ENCODE peak calls at places on chromosomes 16 and 17, in six cellular contexts. N is B cell, M is Calu3, S is ascending aorta, P is omental fat pad, H is tibial nerve. X is an unnamed sample.
A peak's percentile ranks its signal among the peaks of the same experiment; 100 is the strongest.

GRCh38 chr16:51245306-51245705 is 94.2 kb upstream of the SALL1 start:
- DNase-seq in N (no peak), M (no peak), S (no peak), P (no peak), H (no peak), X (no peak)

GRCh38 chr17:82892869-82893565 is 53.2 kb upstream of the ZNF750 start:
- DNase-seq in N (peak; percentile 61), M (no peak), S (no peak), P (no peak), H (no peak), X (peak; percentile 76)

GRCh38 chr17:2700491-2701141 is 10.9 kb downstream of the CLUH start:
- DNase-seq in N (no peak), M (no peak), S (no peak), P (no peak), H (peak; percentile 7), X (no peak)

GRCh38 chr16:11232852-11233726 is 22.9 kb downstream of the SOCS1 start:
- DNase-seq in N (peak; percentile 76), M (no peak), S (no peak), P (no peak), H (no peak), X (peak; percentile 65)

GRCh38 chr16:68423771-68424170 is 24.5 kb downstream of the SMPD3 start:
- DNase-seq in N (no peak), M (no peak), S (no peak), P (no peak), H (no peak), X (no peak)

GRCh38 chr17:32127156-32127897 is 15.0 kb upstream of the RHOT1 start:
- DNase-seq in N (peak; percentile 78), M (peak; percentile 78), S (peak; percentile 53), P (peak; percentile 44), H (peak; percentile 70), X (peak; percentile 69)

GRCh38 chr16:1771072-1771863 is at the start of gene NME3:
- DNase-seq in N (peak; percentile 82), M (peak; percentile 90), S (no peak), P (peak; percentile 57), H (peak; percentile 74), X (peak; percentile 82)

GRCh38 chr16:19689342-19689741 is 28.7 kb downstream of the KNOP1 start:
- DNase-seq in N (no peak), M (no peak), S (no peak), P (no peak), H (no peak), X (no peak)

GRCh38 chr17:79537061-79537460 is 73.8 kb downstream of the RBFOX3 start:
- DNase-seq in N (no peak), M (no peak), S (no peak), P (no peak), H (no peak), X (no peak)

GRCh38 chr16:87279094-87279658 is 38.0 kb downstream of the C16orf95 start:
- DNase-seq in N (no peak), M (no peak), S (no peak), P (no peak), H (no peak), X (no peak)

GRCh38 chr16:89971495-89972243 is 23.1 kb downstream of the DEF8 start:
- DNase-seq in N (no peak), M (peak; percentile 44), S (no peak), P (no peak), H (no peak), X (peak; percentile 30)

GRCh38 chr16:70712942-70713341 is 27.1 kb upstream of the MTSS2 start:
- DNase-seq in N (no peak), M (no peak), S (no peak), P (no peak), H (no peak), X (no peak)

GRCh38 chr16:80299416-80299815 is 241.4 kb upstream of the DYNLRB2 start:
- DNase-seq in N (no peak), M (peak; percentile 28), S (no peak), P (no peak), H (no peak), X (no peak)

GRCh38 chr16:23579371-23579770 is 16.7 kb downstream of the NDUFAB1 start:
- DNase-seq in N (no peak), M (no peak), S (no peak), P (no peak), H (no peak), X (no peak)

GRCh38 chr17:50893183-50893993 is 27.2 kb upstream of the TOB1 start:
- DNase-seq in N (no peak), M (peak; percentile 86), S (no peak), P (no peak), H (peak; percentile 72), X (no peak)

GRCh38 chr17:29177871-29178749 is 2.1 kb downstream of the MYO18A start:
- DNase-seq in N (no peak), M (no peak), S (no peak), P (no peak), H (no peak), X (no peak)

GRCh38 chr17:29175349-29175748 is 4.8 kb downstream of the MYO18A start:
- DNase-seq in N (no peak), M (no peak), S (no peak), P (no peak), H (no peak), X (no peak)

GRCh38 chr17:29177541-29177870 is 2.7 kb downstream of the MYO18A start:
- DNase-seq in N (no peak), M (no peak), S (no peak), P (no peak), H (no peak), X (no peak)

GRCh38 chr17:29178750-29179231 is 1.4 kb downstream of the MYO18A start:
- DNase-seq in N (no peak), M (peak; percentile 55), S (no peak), P (no peak), H (no peak), X (no peak)

DNA sequence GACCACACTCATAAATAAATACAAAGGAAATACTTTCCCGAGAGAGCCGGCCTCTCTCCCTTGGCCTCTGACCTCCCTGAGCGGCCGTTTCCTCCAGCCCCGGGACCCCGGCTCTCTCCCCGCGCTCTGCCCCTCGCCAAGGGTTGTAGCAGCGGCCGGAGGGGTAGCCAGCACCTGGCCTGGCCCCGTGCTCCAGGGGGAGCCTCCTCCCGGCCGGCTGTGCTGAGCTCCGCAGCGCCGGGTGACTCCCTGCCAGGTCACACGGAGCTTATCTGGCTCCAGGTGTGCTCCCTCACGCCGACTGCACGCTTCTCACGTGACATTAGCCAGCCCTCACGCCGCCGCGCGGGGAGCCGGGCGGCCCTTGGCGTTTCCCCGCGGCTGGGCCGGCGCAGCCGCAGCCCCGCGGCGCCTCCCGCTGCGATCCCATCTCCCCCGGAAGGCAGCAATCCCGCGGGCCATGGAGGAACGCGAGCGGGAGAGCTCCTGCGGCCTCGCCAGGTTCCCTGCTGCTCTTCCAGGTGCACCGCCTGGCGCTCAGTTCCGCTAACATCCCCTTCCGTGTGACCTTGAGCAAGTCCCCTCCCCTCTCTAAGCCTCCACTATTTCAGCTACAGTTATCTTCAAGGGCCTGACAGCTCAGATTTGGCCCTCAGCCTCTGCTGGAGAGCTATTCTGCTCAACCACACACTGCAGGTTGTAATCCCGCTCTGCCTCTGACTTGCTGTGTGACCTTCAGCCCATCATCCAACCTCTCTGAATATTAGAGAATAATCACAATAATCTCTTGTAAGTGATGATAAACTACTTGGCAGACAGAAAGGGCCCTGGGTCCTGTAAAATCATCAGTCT is 3.5 kb downstream of the MYO18A start:
- DNase-seq in N (peak; percentile 69), M (peak; percentile 67), S (no peak), P (no peak), H (no peak), X (no peak)
- TF ChIP-seq CTCF in N (no peak), M (no peak), S (no peak), P (no peak), H (no peak), X (no peak)

DNA sequence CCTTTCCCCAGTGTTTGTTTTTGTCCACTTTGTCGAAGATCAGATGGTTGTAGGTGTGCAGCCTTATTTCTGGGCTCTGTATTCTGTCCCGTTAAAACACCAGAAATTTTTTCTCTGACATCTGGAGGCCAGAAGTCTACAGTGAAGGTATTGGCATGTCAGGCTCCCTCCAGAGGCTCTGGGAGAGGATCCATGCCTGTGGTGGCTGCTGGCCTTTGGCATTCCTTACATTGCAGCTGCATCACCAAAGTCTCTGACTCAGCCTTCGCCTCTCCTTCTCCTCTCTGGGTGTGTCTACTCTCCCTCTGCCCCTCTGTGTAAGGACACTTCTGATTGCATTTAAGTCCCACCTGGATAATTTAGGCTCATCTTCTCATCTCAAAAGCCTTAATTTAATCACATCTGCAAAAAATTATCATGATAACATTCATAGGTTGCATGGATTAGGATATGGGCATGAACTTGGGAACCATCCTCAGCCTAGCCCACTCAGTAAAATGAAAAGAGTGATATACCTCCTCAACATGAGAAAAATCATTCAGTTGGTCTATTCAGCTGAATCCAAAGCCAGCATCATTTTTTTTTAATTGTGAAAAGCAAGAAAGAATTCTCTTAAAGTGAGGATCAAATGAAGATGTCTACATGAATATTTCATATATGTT is 78.0 kb downstream of the MAP2K6 start:
- DNase-seq in N (no peak), M (no peak), S (no peak), P (no peak), H (no peak), X (no peak)
- TF ChIP-seq CTCF in N (no peak), M (no peak), S (no peak), P (no peak), H (no peak), X (no peak)

GRCh38 chr17:57947369-57947768 is 7.8 kb downstream of the CUEDC1 start:
- DNase-seq in N (no peak), M (no peak), S (no peak), P (no peak), H (no peak), X (no peak)

GRCh38 chr17:57946798-57947358 is 8.3 kb downstream of the CUEDC1 start:
- DNase-seq in N (peak; percentile 70), M (peak; percentile 57), S (no peak), P (no peak), H (no peak), X (peak; percentile 25)

GRCh38 chr17:57949649-57950048 is 5.6 kb downstream of the CUEDC1 start:
- DNase-seq in N (no peak), M (no peak), S (no peak), P (no peak), H (no peak), X (no peak)

GRCh38 chr17:57948169-57948554 is 7.0 kb downstream of the CUEDC1 start:
- DNase-seq in N (no peak), M (peak; percentile 26), S (no peak), P (no peak), H (no peak), X (no peak)

GRCh38 chr17:57948555-57949420 is 6.4 kb downstream of the CUEDC1 start:
- DNase-seq in N (no peak), M (peak; percentile 61), S (no peak), P (no peak), H (no peak), X (peak; percentile 26)
- TF ChIP-seq CTCF in N (no peak), M (no peak), S (no peak), P (no peak), H (no peak), X (no peak)

GRCh38 chr17:16464641-16465312 is 27.2 kb downstream of the LRRC75A start:
- DNase-seq in N (no peak), M (no peak), S (no peak), P (no peak), H (no peak), X (no peak)

GRCh38 chr17:16463341-16464000 is 28.5 kb downstream of the LRRC75A start:
- DNase-seq in N (no peak), M (peak; percentile 50), S (no peak), P (no peak), H (no peak), X (no peak)

GRCh38 chr17:16462070-16462864 is 29.7 kb downstream of the LRRC75A start:
- DNase-seq in N (no peak), M (no peak), S (no peak), P (no peak), H (no peak), X (no peak)

GRCh38 chr17:16465861-16466338 is 26.1 kb downstream of the LRRC75A start:
- DNase-seq in N (no peak), M (no peak), S (no peak), P (no peak), H (no peak), X (no peak)

GRCh38 chr17:16464001-16464640 is 27.9 kb downstream of the LRRC75A start:
- DNase-seq in N (no peak), M (no peak), S (no peak), P (no peak), H (no peak), X (no peak)
- TF ChIP-seq CTCF in N (no peak), M (no peak), S (no peak), P (no peak), H (no peak), X (no peak)

X was measured in natural killer cell.